ENCODE peak calls at places on chromosome 11, in seven cellular contexts. One of them, this sample, is unnamed.
A peak's percentile ranks its signal among the peaks of the same experiment; 100 is the strongest.

GRCh38 chr11:76185931-76186401 is 20.3 kb downstream of the WNT11 start:
- DNase-seq in K562: no peak
- DNase-seq in HepG2: no peak
- DNase-seq in SK-N-SH: peak; percentile 76
- DNase-seq in HCT116: no peak
- DNase-seq in H1: no peak
- DNase-seq in GM12878: no peak
- DNase-seq in this sample: no peak

GRCh38 chr11:6900327-6900999 is 8.2 kb upstream of the OR2D2 start:
- DNase-seq in K562: no peak
- DNase-seq in HepG2: no peak
- DNase-seq in SK-N-SH: no peak
- DNase-seq in HCT116: no peak
- DNase-seq in H1: no peak
- DNase-seq in GM12878: no peak
- DNase-seq in this sample: no peak

GRCh38 chr11:45209904-45210699 is 63.7 kb downstream of the PRDM11 start:
- DNase-seq in K562: no peak
- DNase-seq in HepG2: no peak
- DNase-seq in SK-N-SH: peak; percentile 46
- DNase-seq in HCT116: no peak
- DNase-seq in H1: no peak
- DNase-seq in GM12878: no peak
- DNase-seq in this sample: no peak

GRCh38 chr11:121889168-121889567 is 226.8 kb downstream of the BLID start:
- DNase-seq in K562: no peak
- DNase-seq in HepG2: no peak
- DNase-seq in SK-N-SH: no peak
- DNase-seq in HCT116: no peak
- DNase-seq in H1: no peak
- DNase-seq in GM12878: no peak
- DNase-seq in this sample: no peak

GRCh38 chr11:72609451-72609850 is 64.8 kb downstream of the PDE2A start:
- DNase-seq in K562: no peak
- DNase-seq in HepG2: no peak
- DNase-seq in SK-N-SH: no peak
- DNase-seq in HCT116: peak; percentile 59
- DNase-seq in H1: no peak
- DNase-seq in GM12878: no peak
- DNase-seq in this sample: no peak

GRCh38 chr11:35260342-35260985 is 121.5 kb downstream of the CD44 start:
- DNase-seq in K562: no peak
- DNase-seq in HepG2: no peak
- DNase-seq in SK-N-SH: no peak
- DNase-seq in HCT116: no peak
- DNase-seq in H1: no peak
- DNase-seq in GM12878: no peak
- DNase-seq in this sample: no peak

GRCh38 chr11:119617343-119617713 is 111.7 kb downstream of the NECTIN1 start:
- DNase-seq in K562: no peak
- DNase-seq in HepG2: no peak
- DNase-seq in SK-N-SH: no peak
- DNase-seq in HCT116: no peak
- DNase-seq in H1: no peak
- DNase-seq in GM12878: no peak
- DNase-seq in this sample: no peak

GRCh38 chr11:130600139-130600538 is 151.7 kb downstream of the ADAMTS15 start:
- DNase-seq in K562: no peak
- DNase-seq in HepG2: no peak
- DNase-seq in SK-N-SH: no peak
- DNase-seq in HCT116: no peak
- DNase-seq in H1: no peak
- DNase-seq in GM12878: no peak
- DNase-seq in this sample: no peak

GRCh38 chr11:113553905-113554304 is 78.7 kb upstream of the DRD2 start:
- DNase-seq in K562: peak; percentile 37
- DNase-seq in HepG2: no peak
- DNase-seq in SK-N-SH: peak; percentile 35
- DNase-seq in HCT116: no peak
- DNase-seq in H1: no peak
- DNase-seq in GM12878: no peak
- DNase-seq in this sample: no peak

GRCh38 chr11:82718307-82718706 is 15.4 kb downstream of the FAM181B start:
- DNase-seq in K562: peak; percentile 56
- DNase-seq in HepG2: peak; percentile 7
- DNase-seq in SK-N-SH: peak; percentile 54
- DNase-seq in HCT116: peak; percentile 19
- DNase-seq in H1: no peak
- DNase-seq in GM12878: no peak
- DNase-seq in this sample: peak; percentile 67

GRCh38 chr11:4455439-4455838 is 6.3 kb downstream of the OR52K2 start:
- DNase-seq in K562: no peak
- DNase-seq in HepG2: no peak
- DNase-seq in SK-N-SH: no peak
- DNase-seq in HCT116: no peak
- DNase-seq in H1: no peak
- DNase-seq in GM12878: no peak
- DNase-seq in this sample: no peak

GRCh38 chr11:10751581-10751940 is 515 bp downstream of the CTR9 start:
- DNase-seq in K562: no peak
- DNase-seq in HepG2: no peak
- DNase-seq in SK-N-SH: no peak
- DNase-seq in HCT116: no peak
- DNase-seq in H1: no peak
- DNase-seq in GM12878: no peak
- DNase-seq in this sample: no peak

GRCh38 chr11:115234794-115235193 is 269.4 kb downstream of the CADM1 start:
- DNase-seq in K562: no peak
- DNase-seq in HepG2: no peak
- DNase-seq in SK-N-SH: no peak
- DNase-seq in HCT116: no peak
- DNase-seq in H1: no peak
- DNase-seq in GM12878: no peak
- DNase-seq in this sample: no peak

GRCh38 chr11:47152953-47153950 is 23.4 kb downstream of the ARFGAP2 start:
- DNase-seq in K562: peak; percentile 82
- DNase-seq in HepG2: peak; percentile 63
- DNase-seq in SK-N-SH: peak; percentile 89
- DNase-seq in HCT116: no peak
- DNase-seq in H1: no peak
- DNase-seq in GM12878: peak; percentile 7
- DNase-seq in this sample: peak; percentile 88

GRCh38 chr11:12859872-12860657 is 149.1 kb upstream of the RASSF10 start:
- DNase-seq in K562: peak; percentile 63
- DNase-seq in HepG2: no peak
- DNase-seq in SK-N-SH: no peak
- DNase-seq in HCT116: no peak
- DNase-seq in H1: no peak
- DNase-seq in GM12878: no peak
- DNase-seq in this sample: no peak

GRCh38 chr11:11980841-11981308 is 27.6 kb downstream of the DKK3 start:
- DNase-seq in K562: no peak
- DNase-seq in HepG2: no peak
- DNase-seq in SK-N-SH: no peak
- DNase-seq in HCT116: no peak
- DNase-seq in H1: no peak
- DNase-seq in GM12878: no peak
- DNase-seq in this sample: no peak

GRCh38 chr11:2320591-2321310 is 18.9 kb downstream of the TSPAN32 start:
- DNase-seq in K562: no peak
- DNase-seq in HepG2: no peak
- DNase-seq in SK-N-SH: no peak
- DNase-seq in HCT116: no peak
- DNase-seq in H1: no peak
- DNase-seq in GM12878: no peak
- DNase-seq in this sample: no peak

GRCh38 chr11:67544591-67545242 is 21.5 kb upstream of the CABP2 start:
- DNase-seq in K562: no peak
- DNase-seq in HepG2: no peak
- DNase-seq in SK-N-SH: no peak
- DNase-seq in HCT116: no peak
- DNase-seq in H1: no peak
- DNase-seq in GM12878: no peak
- DNase-seq in this sample: no peak

GRCh38 chr11:107743161-107743560 is 31.3 kb upstream of the SLN start:
- DNase-seq in K562: no peak
- DNase-seq in HepG2: no peak
- DNase-seq in SK-N-SH: no peak
- DNase-seq in HCT116: no peak
- DNase-seq in H1: no peak
- DNase-seq in GM12878: no peak
- DNase-seq in this sample: no peak

DNA sequence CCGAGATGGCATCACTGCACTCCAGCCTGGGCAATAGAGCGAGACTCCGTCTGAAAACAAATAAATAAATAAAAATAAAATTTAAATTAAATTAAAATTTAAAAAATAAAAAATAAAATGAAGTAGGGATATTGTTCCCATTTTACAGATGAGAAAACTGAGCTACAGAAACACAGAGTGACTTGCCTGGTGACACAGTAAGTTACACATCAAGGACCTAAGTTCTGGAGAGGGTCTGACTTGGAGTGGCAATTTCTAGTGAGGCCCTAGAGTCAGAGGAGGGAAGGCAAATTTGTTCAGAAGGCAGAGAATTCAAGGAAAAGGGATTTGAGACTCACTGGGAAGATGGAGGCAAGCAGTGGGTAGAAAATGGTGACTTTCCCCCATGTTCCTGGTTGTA is 2.0 kb downstream of the SCGB1A1 start:
- DNase-seq in K562: no peak
- DNase-seq in HepG2: no peak
- DNase-seq in SK-N-SH: no peak
- DNase-seq in HCT116: no peak
- DNase-seq in H1: no peak
- DNase-seq in GM12878: no peak
- DNase-seq in this sample: no peak
- TF ChIP-seq JUND in K562: no peak
- TF ChIP-seq JUND in HepG2: no peak
- TF ChIP-seq JUND in SK-N-SH: no peak
- TF ChIP-seq JUND in HCT116: no peak
- TF ChIP-seq JUND in H1: no peak
- TF ChIP-seq JUND in GM12878: no peak
- TF ChIP-seq JUND in this sample: no peak

GRCh38 chr11:31657091-31657490 is 147.5 kb downstream of the ELP4 start:
- DNase-seq in K562: no peak
- DNase-seq in HepG2: no peak
- DNase-seq in SK-N-SH: no peak
- DNase-seq in HCT116: no peak
- DNase-seq in H1: no peak
- DNase-seq in GM12878: no peak
- DNase-seq in this sample: no peak

GRCh38 chr11:31652528-31652927 is 143.0 kb downstream of the ELP4 start:
- DNase-seq in K562: no peak
- DNase-seq in HepG2: no peak
- DNase-seq in SK-N-SH: no peak
- DNase-seq in HCT116: no peak
- DNase-seq in H1: no peak
- DNase-seq in GM12878: no peak
- DNase-seq in this sample: no peak

GRCh38 chr11:31651822-31652221 is 142.3 kb downstream of the ELP4 start:
- DNase-seq in K562: no peak
- DNase-seq in HepG2: no peak
- DNase-seq in SK-N-SH: no peak
- DNase-seq in HCT116: no peak
- DNase-seq in H1: no peak
- DNase-seq in GM12878: no peak
- DNase-seq in this sample: no peak

GRCh38 chr11:31655483-31655882 is 145.9 kb downstream of the ELP4 start:
- DNase-seq in K562: no peak
- DNase-seq in HepG2: peak; percentile 82
- DNase-seq in SK-N-SH: no peak
- DNase-seq in HCT116: peak; percentile 84
- DNase-seq in H1: no peak
- DNase-seq in GM12878: no peak
- DNase-seq in this sample: no peak

DNA sequence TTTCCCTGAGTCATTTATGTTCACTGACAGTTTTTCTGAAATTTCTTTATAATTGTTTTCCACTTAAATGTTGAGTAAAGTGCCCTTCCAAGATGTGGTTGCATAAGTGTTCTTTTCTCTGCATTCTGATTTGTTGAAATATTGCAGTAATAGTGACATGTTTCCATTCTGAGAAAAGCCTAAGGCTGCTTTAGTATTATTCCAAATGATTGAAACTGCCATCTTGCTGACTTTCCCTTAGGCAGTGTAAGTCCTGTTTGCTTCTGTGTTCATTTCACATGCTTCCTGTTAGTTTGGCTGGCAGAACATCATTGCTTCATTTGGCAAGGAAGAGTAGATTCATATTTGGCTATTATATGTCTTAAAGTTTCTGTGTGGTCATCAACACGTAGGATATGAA is 146.5 kb downstream of the ELP4 start:
- DNase-seq in K562: no peak
- DNase-seq in HepG2: no peak
- DNase-seq in SK-N-SH: no peak
- DNase-seq in HCT116: no peak
- DNase-seq in H1: no peak
- DNase-seq in GM12878: no peak
- DNase-seq in this sample: no peak
- TF ChIP-seq JUND in K562: no peak
- TF ChIP-seq JUND in HepG2: no peak
- TF ChIP-seq JUND in SK-N-SH: no peak
- TF ChIP-seq JUND in HCT116: no peak
- TF ChIP-seq JUND in H1: no peak
- TF ChIP-seq JUND in GM12878: no peak
- TF ChIP-seq JUND in this sample: no peak

GRCh38 chr11:28170759-28171158 is 62.6 kb downstream of the METTL15 start:
- DNase-seq in K562: no peak
- DNase-seq in HepG2: no peak
- DNase-seq in SK-N-SH: no peak
- DNase-seq in HCT116: no peak
- DNase-seq in H1: no peak
- DNase-seq in GM12878: no peak
- DNase-seq in this sample: no peak

GRCh38 chr11:28168718-28169117 is 60.5 kb downstream of the METTL15 start:
- DNase-seq in K562: no peak
- DNase-seq in HepG2: peak; percentile 61
- DNase-seq in SK-N-SH: no peak
- DNase-seq in HCT116: no peak
- DNase-seq in H1: no peak
- DNase-seq in GM12878: no peak
- DNase-seq in this sample: no peak

DNA sequence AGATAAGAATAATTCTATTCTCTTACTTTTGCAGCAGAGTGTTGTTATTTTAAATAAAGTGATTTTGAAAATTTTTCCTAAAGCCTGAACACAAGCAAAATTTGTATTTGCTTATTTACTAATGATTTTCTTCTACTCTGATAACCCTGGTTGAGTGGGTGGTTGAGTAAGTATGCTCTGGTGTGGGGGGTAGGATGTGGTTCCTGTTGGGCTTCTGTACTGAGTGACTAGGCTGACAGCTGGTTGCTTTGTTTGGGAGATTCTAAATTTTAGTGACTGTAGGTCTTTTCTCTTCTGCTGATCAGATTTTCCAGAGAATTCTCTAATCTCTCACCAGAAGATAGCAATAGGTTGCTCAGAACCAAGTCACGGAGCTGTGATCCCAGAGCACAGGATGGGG is 61.6 kb downstream of the METTL15 start:
- DNase-seq in K562: peak; percentile 11
- DNase-seq in HepG2: no peak
- DNase-seq in SK-N-SH: no peak
- DNase-seq in HCT116: no peak
- DNase-seq in H1: no peak
- DNase-seq in GM12878: no peak
- DNase-seq in this sample: no peak
- TF ChIP-seq JUND in K562: no peak
- TF ChIP-seq JUND in HepG2: no peak
- TF ChIP-seq JUND in SK-N-SH: no peak
- TF ChIP-seq JUND in HCT116: no peak
- TF ChIP-seq JUND in H1: no peak
- TF ChIP-seq JUND in GM12878: no peak
- TF ChIP-seq JUND in this sample: no peak

GRCh38 chr11:74443071-74443864 is 24.1 kb downstream of the KCNE3 start:
- DNase-seq in K562: no peak
- DNase-seq in HepG2: peak; percentile 56
- DNase-seq in SK-N-SH: no peak
- DNase-seq in HCT116: peak; percentile 19
- DNase-seq in H1: no peak
- DNase-seq in GM12878: no peak
- DNase-seq in this sample: peak; percentile 86
- TF ChIP-seq JUND in K562: no peak
- TF ChIP-seq JUND in HepG2: no peak
- TF ChIP-seq JUND in SK-N-SH: no peak
- TF ChIP-seq JUND in HCT116: no peak
- TF ChIP-seq JUND in H1: no peak
- TF ChIP-seq JUND in GM12878: no peak
- TF ChIP-seq JUND in this sample: no peak